ENCODE peak calls at places on chromosomes 1 and 21, in eight cellular contexts. Y is NCI-H2081 treated with DMSO at 0.1 percent for 48 hours; U is endothelial cell; G is testis; J is aorta; C is stimulated activated naive CD4-positive, alpha-beta T cell; I is KBM-7; H is Kasumi-1. O is an unnamed sample.

GRCh38 chr21:42678618-42679295 is 25.3 kb downstream of the PDE9A start:
- DNase-seq in Y (no peak), U (no peak), G (no peak), J (no peak), C (no peak), I (peak), H (no peak), O (no peak)

GRCh38 chr1:88802950-88803349 is 88.4 kb downstream of the GTF2B start:
- DNase-seq in Y (no peak), U (no peak), G (no peak), J (no peak), C (no peak), I (no peak), H (no peak), O (no peak)

GRCh38 chr1:184929711-184930202 is 44.6 kb downstream of the NIBAN1 start:
- DNase-seq in Y (no peak), U (peak), G (no peak), J (no peak), C (no peak), I (peak), H (no peak), O (no peak)

GRCh38 chr1:225462714-225463574 is 35.1 kb upstream of the LBR start:
- DNase-seq in Y (peak), U (no peak), G (no peak), J (peak), C (no peak), I (no peak), H (no peak), O (no peak)

GRCh38 chr21:38912355-38912619 is 106.6 kb downstream of the ETS2 start:
- DNase-seq in Y (no peak), U (no peak), G (no peak), J (no peak), C (no peak), I (no peak), H (no peak), O (no peak)

GRCh38 chr1:154418062-154418897 is 13.1 kb downstream of the IL6R start:
- DNase-seq in Y (no peak), U (no peak), G (no peak), J (peak), C (no peak), I (no peak), H (no peak), O (no peak)

GRCh38 chr1:154493276-154493675 is 8.7 kb upstream of the TDRD10 start:
- DNase-seq in Y (no peak), U (peak), G (peak), J (no peak), C (no peak), I (peak), H (peak), O (peak)

GRCh38 chr21:45541221-45542039 is 810 bp downstream of the SLC19A1 start:
- DNase-seq in Y (no peak), U (peak), G (peak), J (peak), C (peak), I (peak), H (peak), O (peak)

GRCh38 chr1:80424249-80424648 is 1376.5 kb upstream of the ADGRL2 start:
- DNase-seq in Y (no peak), U (no peak), G (no peak), J (no peak), C (no peak), I (no peak), H (no peak), O (no peak)

GRCh38 chr1:110503471-110503870 is 15.5 kb downstream of the KCNA10 start:
- DNase-seq in Y (no peak), U (no peak), G (no peak), J (no peak), C (no peak), I (no peak), H (no peak), O (no peak)

O was measured in GDM1.